ENCODE peak calls at places on chromosomes 12 and 14, in six cellular contexts. One of them, this sample, is unnamed.

GRCh38 chr14:88551094-88551870 is 3.5 kb downstream of the PTPN21 start:
- DNase-seq in prostate gland: peak; percentile 75
- DNase-seq in GM12892: no peak
- DNase-seq in HL-60: peak; percentile 25
- DNase-seq in esophagus muscularis mucosa: no peak
- DNase-seq in HCT116: peak; percentile 58
- DNase-seq in this sample: no peak

GRCh38 chr14:46717211-46717610 is 65.6 kb upstream of the RPL10L start:
- DNase-seq in prostate gland: no peak
- DNase-seq in GM12892: no peak
- DNase-seq in HL-60: no peak
- DNase-seq in esophagus muscularis mucosa: no peak
- DNase-seq in HCT116: no peak
- DNase-seq in this sample: no peak

GRCh38 chr14:103334644-103335603 is 887 bp downstream of the EIF5 start:
- DNase-seq in prostate gland: peak; percentile 55
- DNase-seq in GM12892: no peak
- DNase-seq in HL-60: peak; percentile 85
- DNase-seq in esophagus muscularis mucosa: peak; percentile 93
- DNase-seq in HCT116: no peak
- DNase-seq in this sample: no peak

GRCh38 chr12:50545213-50545612 is 40.4 kb downstream of the DIP2B start:
- DNase-seq in prostate gland: no peak
- DNase-seq in GM12892: no peak
- DNase-seq in HL-60: no peak
- DNase-seq in esophagus muscularis mucosa: no peak
- DNase-seq in HCT116: no peak
- DNase-seq in this sample: no peak

GRCh38 chr12:50618864-50619609 is 114.3 kb downstream of the DIP2B start:
- DNase-seq in prostate gland: no peak
- DNase-seq in GM12892: no peak
- DNase-seq in HL-60: no peak
- DNase-seq in esophagus muscularis mucosa: no peak
- DNase-seq in HCT116: peak; percentile 66
- DNase-seq in this sample: no peak

GRCh38 chr14:54902143-54902520 is 494 bp downstream of the GCH1 start:
- DNase-seq in prostate gland: peak; percentile 48
- DNase-seq in GM12892: no peak
- DNase-seq in HL-60: peak; percentile 49
- DNase-seq in esophagus muscularis mucosa: peak; percentile 93
- DNase-seq in HCT116: peak; percentile 41
- DNase-seq in this sample: no peak

GRCh38 chr12:95473440-95473946 is 459 bp upstream of the METAP2 start:
- DNase-seq in prostate gland: peak; percentile 72
- DNase-seq in GM12892: peak; percentile 27
- DNase-seq in HL-60: peak; percentile 28
- DNase-seq in esophagus muscularis mucosa: no peak
- DNase-seq in HCT116: peak; percentile 19
- DNase-seq in this sample: no peak

GRCh38 chr12:38736821-38737220 is 168.6 kb downstream of the CPNE8 start:
- DNase-seq in prostate gland: no peak
- DNase-seq in GM12892: no peak
- DNase-seq in HL-60: no peak
- DNase-seq in esophagus muscularis mucosa: no peak
- DNase-seq in HCT116: no peak
- DNase-seq in this sample: no peak

GRCh38 chr12:54526800-54527630 is 22.4 kb upstream of the PDE1B start:
- DNase-seq in prostate gland: no peak
- DNase-seq in GM12892: no peak
- DNase-seq in HL-60: peak; percentile 34
- DNase-seq in esophagus muscularis mucosa: no peak
- DNase-seq in HCT116: peak; percentile 53
- DNase-seq in this sample: no peak

GRCh38 chr14:20560961-20561360 is at the start of gene RNASE9:
- DNase-seq in prostate gland: no peak
- DNase-seq in GM12892: no peak
- DNase-seq in HL-60: no peak
- DNase-seq in esophagus muscularis mucosa: no peak
- DNase-seq in HCT116: no peak
- DNase-seq in this sample: no peak

GRCh38 chr14:54931598-54932340 is 29.1 kb upstream of the GCH1 start:
- DNase-seq in prostate gland: no peak
- DNase-seq in GM12892: no peak
- DNase-seq in HL-60: no peak
- DNase-seq in esophagus muscularis mucosa: no peak
- DNase-seq in HCT116: no peak
- DNase-seq in this sample: no peak

GRCh38 chr12:74903522-74903921 is 306.1 kb downstream of the KCNC2 start:
- DNase-seq in prostate gland: no peak
- DNase-seq in GM12892: no peak
- DNase-seq in HL-60: no peak
- DNase-seq in esophagus muscularis mucosa: no peak
- DNase-seq in HCT116: peak; percentile 13
- DNase-seq in this sample: no peak

GRCh38 chr14:106417224-106418049 is 891.1 kb downstream of the TMEM121 start:
- DNase-seq in prostate gland: no peak
- DNase-seq in GM12892: peak; percentile 39
- DNase-seq in HL-60: peak; percentile 78
- DNase-seq in esophagus muscularis mucosa: no peak
- DNase-seq in HCT116: peak; percentile 3
- DNase-seq in this sample: no peak

GRCh38 chr12:7439579-7440505 is 4.1 kb downstream of the CD163L1 start:
- DNase-seq in prostate gland: no peak
- DNase-seq in GM12892: no peak
- DNase-seq in HL-60: no peak
- DNase-seq in esophagus muscularis mucosa: no peak
- DNase-seq in HCT116: no peak
- DNase-seq in this sample: no peak

DNA sequence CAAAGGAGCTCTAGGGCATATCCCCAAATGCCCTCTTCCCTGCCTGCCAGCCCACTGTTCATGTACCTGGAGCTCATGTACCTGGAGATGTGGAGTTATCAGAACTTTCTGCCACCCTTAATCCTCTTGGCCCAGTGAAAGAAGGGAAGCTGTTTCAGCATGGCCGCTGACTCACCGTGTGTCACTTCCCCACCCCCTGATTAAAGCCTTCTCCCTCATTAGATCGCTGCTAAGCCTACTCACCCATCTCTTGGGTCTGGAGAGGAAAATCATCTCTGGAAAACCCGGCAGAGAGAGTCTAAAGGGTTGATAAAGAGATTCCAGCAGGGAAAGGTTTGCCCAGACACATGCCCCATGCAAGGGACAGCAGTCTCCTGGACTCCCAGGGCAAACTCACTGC is 4.5 kb upstream of the LTBP2 start:
- DNase-seq in prostate gland: no peak
- DNase-seq in GM12892: no peak
- DNase-seq in HL-60: peak; percentile 14
- DNase-seq in esophagus muscularis mucosa: no peak
- DNase-seq in HCT116: peak; percentile 73
- DNase-seq in this sample: no peak
- TF ChIP-seq POLR2AphosphoS5 in prostate gland: no peak
- TF ChIP-seq POLR2AphosphoS5 in GM12892: no peak
- TF ChIP-seq POLR2AphosphoS5 in HL-60: no peak
- TF ChIP-seq POLR2AphosphoS5 in esophagus muscularis mucosa: no peak
- TF ChIP-seq POLR2AphosphoS5 in HCT116: peak; percentile 45
- TF ChIP-seq POLR2AphosphoS5 in this sample: peak; percentile 52

GRCh38 chr12:56159482-56160105 is 1.4 kb downstream of the MYL6 start:
- DNase-seq in prostate gland: no peak
- DNase-seq in GM12892: no peak
- DNase-seq in HL-60: no peak
- DNase-seq in esophagus muscularis mucosa: no peak
- DNase-seq in HCT116: no peak
- DNase-seq in this sample: no peak

GRCh38 chr12:56160160-56160763 is 2.1 kb downstream of the MYL6 start:
- DNase-seq in prostate gland: no peak
- DNase-seq in GM12892: no peak
- DNase-seq in HL-60: peak; percentile 10
- DNase-seq in esophagus muscularis mucosa: no peak
- DNase-seq in HCT116: no peak
- DNase-seq in this sample: no peak

GRCh38 chr12:56158029-56158925 is at the start of gene MYL6:
- DNase-seq in prostate gland: peak; percentile 99
- DNase-seq in GM12892: peak; percentile 83
- DNase-seq in HL-60: peak; percentile 98
- DNase-seq in esophagus muscularis mucosa: peak; percentile 100
- DNase-seq in HCT116: peak; percentile 97
- DNase-seq in this sample: peak; percentile 99

GRCh38 chr12:56157201-56158028 is 744 bp upstream of the MYL6 start:
- DNase-seq in prostate gland: peak; percentile 75
- DNase-seq in GM12892: peak; percentile 64
- DNase-seq in HL-60: peak; percentile 85
- DNase-seq in esophagus muscularis mucosa: peak; percentile 95
- DNase-seq in HCT116: peak; percentile 70
- DNase-seq in this sample: no peak

GRCh38 chr12:56158926-56159461 is 835 bp downstream of the MYL6 start:
- DNase-seq in prostate gland: peak; percentile 88
- DNase-seq in GM12892: no peak
- DNase-seq in HL-60: peak; percentile 76
- DNase-seq in esophagus muscularis mucosa: peak; percentile 96
- DNase-seq in HCT116: no peak
- DNase-seq in this sample: no peak
- TF ChIP-seq POLR2AphosphoS5 in prostate gland: peak; percentile 94
- TF ChIP-seq POLR2AphosphoS5 in GM12892: no peak
- TF ChIP-seq POLR2AphosphoS5 in HL-60: peak; percentile 35
- TF ChIP-seq POLR2AphosphoS5 in esophagus muscularis mucosa: peak; percentile 98
- TF ChIP-seq POLR2AphosphoS5 in HCT116: no peak
- TF ChIP-seq POLR2AphosphoS5 in this sample: peak; percentile 87

GRCh38 chr12:105083551-105084105 is 630 bp downstream of the ALDH1L2 start:
- DNase-seq in prostate gland: no peak
- DNase-seq in GM12892: no peak
- DNase-seq in HL-60: peak; percentile 35
- DNase-seq in esophagus muscularis mucosa: peak; percentile 94
- DNase-seq in HCT116: no peak
- DNase-seq in this sample: no peak

GRCh38 chr12:105085537-105085936 is 1.3 kb upstream of the ALDH1L2 start:
- DNase-seq in prostate gland: no peak
- DNase-seq in GM12892: no peak
- DNase-seq in HL-60: no peak
- DNase-seq in esophagus muscularis mucosa: no peak
- DNase-seq in HCT116: no peak
- DNase-seq in this sample: no peak

GRCh38 chr12:105083041-105083440 is 1.2 kb downstream of the ALDH1L2 start:
- DNase-seq in prostate gland: no peak
- DNase-seq in GM12892: no peak
- DNase-seq in HL-60: no peak
- DNase-seq in esophagus muscularis mucosa: no peak
- DNase-seq in HCT116: no peak
- DNase-seq in this sample: no peak

GRCh38 chr12:105089817-105090216 is 5.6 kb upstream of the ALDH1L2 start:
- DNase-seq in prostate gland: no peak
- DNase-seq in GM12892: no peak
- DNase-seq in HL-60: no peak
- DNase-seq in esophagus muscularis mucosa: no peak
- DNase-seq in HCT116: no peak
- DNase-seq in this sample: no peak

DNA sequence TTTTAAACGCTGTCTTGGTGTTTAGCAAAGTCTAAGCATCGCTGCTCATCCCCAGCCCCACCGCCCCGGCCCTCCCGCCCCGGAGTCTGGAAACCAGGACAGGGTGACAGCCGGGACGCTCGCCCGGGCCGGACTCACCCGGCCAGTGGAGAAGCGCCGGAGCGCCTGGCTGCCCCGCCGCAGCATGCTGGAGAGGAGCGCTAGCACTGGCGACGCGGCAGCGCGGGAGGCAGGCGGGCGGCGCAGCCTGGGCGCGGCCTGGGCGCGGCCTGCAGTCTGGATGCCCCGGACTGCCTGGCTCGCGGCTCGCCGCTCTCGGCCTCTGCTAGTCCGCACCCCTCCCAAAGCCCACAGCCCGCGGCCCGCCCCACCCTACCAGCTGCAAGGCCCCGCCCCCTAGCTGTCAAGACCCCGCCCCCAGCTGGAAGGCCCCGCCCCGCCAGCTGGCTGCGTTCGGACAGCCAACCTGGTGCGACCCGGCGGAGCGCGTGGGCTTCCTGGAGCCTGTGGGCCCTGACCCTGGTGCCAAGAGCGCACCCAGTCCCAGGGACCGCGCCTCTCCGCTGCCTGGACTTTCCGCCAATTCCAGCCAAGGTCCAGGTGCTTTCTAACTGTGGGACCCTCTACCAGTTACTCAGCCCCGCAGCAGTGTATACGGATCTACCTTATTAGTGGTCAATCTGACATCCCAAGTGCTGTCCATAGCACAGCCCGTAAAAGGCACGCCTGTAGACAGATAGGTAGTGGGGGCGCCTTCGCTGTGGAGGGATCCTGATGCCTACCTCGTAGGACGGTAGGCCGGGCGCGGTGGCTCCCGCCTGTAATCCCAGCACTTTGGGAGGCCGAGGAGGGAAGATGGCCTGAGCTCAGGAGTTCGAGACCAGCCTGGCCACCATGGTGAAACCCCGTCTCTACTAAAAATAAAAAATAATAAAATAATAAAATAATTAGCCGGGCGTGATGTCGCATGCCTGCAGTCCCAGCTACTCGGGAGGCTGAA is at the start of gene ALDH1L2:
- DNase-seq in prostate gland: peak; percentile 54
- DNase-seq in GM12892: peak; percentile 32
- DNase-seq in HL-60: peak; percentile 49
- DNase-seq in esophagus muscularis mucosa: peak; percentile 95
- DNase-seq in HCT116: peak; percentile 35
- DNase-seq in this sample: no peak
- TF ChIP-seq POLR2AphosphoS5 in prostate gland: no peak
- TF ChIP-seq POLR2AphosphoS5 in GM12892: no peak
- TF ChIP-seq POLR2AphosphoS5 in HL-60: no peak
- TF ChIP-seq POLR2AphosphoS5 in esophagus muscularis mucosa: no peak
- TF ChIP-seq POLR2AphosphoS5 in HCT116: peak; percentile 39
- TF ChIP-seq POLR2AphosphoS5 in this sample: no peak

GRCh38 chr14:44898547-44898946 is 63.2 kb downstream of the KLHL28 start:
- DNase-seq in prostate gland: no peak
- DNase-seq in GM12892: no peak
- DNase-seq in HL-60: no peak
- DNase-seq in esophagus muscularis mucosa: no peak
- DNase-seq in HCT116: no peak
- DNase-seq in this sample: no peak
- TF ChIP-seq POLR2AphosphoS5 in prostate gland: no peak
- TF ChIP-seq POLR2AphosphoS5 in GM12892: no peak
- TF ChIP-seq POLR2AphosphoS5 in HL-60: no peak
- TF ChIP-seq POLR2AphosphoS5 in esophagus muscularis mucosa: no peak
- TF ChIP-seq POLR2AphosphoS5 in HCT116: no peak
- TF ChIP-seq POLR2AphosphoS5 in this sample: no peak

DNA sequence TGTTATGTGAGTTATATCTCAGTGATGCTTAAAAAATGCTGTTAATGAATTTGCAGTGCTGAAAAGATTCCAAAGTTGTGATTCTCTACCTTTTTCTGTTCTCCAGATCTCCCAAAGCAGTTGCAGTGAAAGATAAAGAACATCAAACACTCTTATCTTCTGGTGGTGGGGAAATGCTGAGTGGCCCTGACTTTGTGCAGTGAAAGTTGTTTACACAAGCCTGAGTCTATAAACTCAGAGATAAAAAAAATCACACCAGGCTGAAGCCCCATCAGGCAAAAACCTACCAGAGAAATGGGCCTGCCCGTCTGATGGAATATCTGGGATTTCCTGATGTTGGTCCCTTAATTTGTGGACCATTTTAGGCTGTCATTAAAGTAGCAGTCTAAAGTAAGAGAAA is 46.1 kb downstream of the RASSF3 start:
- DNase-seq in prostate gland: no peak
- DNase-seq in GM12892: no peak
- DNase-seq in HL-60: no peak
- DNase-seq in esophagus muscularis mucosa: no peak
- DNase-seq in HCT116: no peak
- DNase-seq in this sample: no peak
- TF ChIP-seq POLR2AphosphoS5 in prostate gland: no peak
- TF ChIP-seq POLR2AphosphoS5 in GM12892: no peak
- TF ChIP-seq POLR2AphosphoS5 in HL-60: no peak
- TF ChIP-seq POLR2AphosphoS5 in esophagus muscularis mucosa: no peak
- TF ChIP-seq POLR2AphosphoS5 in HCT116: no peak
- TF ChIP-seq POLR2AphosphoS5 in this sample: no peak

GRCh38 chr12:104215638-104216297 is at the start of gene TXNRD1:
- DNase-seq in prostate gland: peak; percentile 63
- DNase-seq in GM12892: peak; percentile 88
- DNase-seq in HL-60: peak; percentile 82
- DNase-seq in esophagus muscularis mucosa: peak; percentile 94
- DNase-seq in HCT116: peak; percentile 56
- DNase-seq in this sample: peak; percentile 88
- TF ChIP-seq POLR2AphosphoS5 in prostate gland: peak; percentile 66
- TF ChIP-seq POLR2AphosphoS5 in GM12892: no peak
- TF ChIP-seq POLR2AphosphoS5 in HL-60: peak; percentile 52
- TF ChIP-seq POLR2AphosphoS5 in esophagus muscularis mucosa: peak; percentile 88
- TF ChIP-seq POLR2AphosphoS5 in HCT116: peak; percentile 55
- TF ChIP-seq POLR2AphosphoS5 in this sample: no peak